ENCODE peak calls at places on chromosomes 3 and 15, in five cellular contexts. A is H9, U is neuronal stem cell, B is H1, C is IMR-90. Z is an unnamed sample.

GRCh38 chr3:42376397-42376798 is 34.0 kb downstream of the LYZL4 start:
- DNase-seq in U (no peak), B (no peak), C (peak), A (no peak), Z (no peak)

GRCh38 chr3:56219894-56220805 is 248.1 kb downstream of the ERC2 start:
- DNase-seq in A (no peak), B (no peak), C (no peak), U (no peak), Z (peak)

GRCh38 chr3:172029425-172030128 is 9.8 kb upstream of the FNDC3B start:
- DNase-seq in C (no peak), B (no peak), U (no peak), A (no peak), Z (no peak)

GRCh38 chr3:184227481-184227935 is 1.9 kb upstream of the VWA5B2 start:
- DNase-seq in U (no peak), A (peak), C (no peak), B (no peak), Z (peak)

GRCh38 chr3:120143676-120144075 is 49.4 kb upstream of the GSK3B start:
- DNase-seq in C (no peak), B (no peak), U (no peak), A (no peak), Z (peak)

GRCh38 chr3:119880966-119881365 is 99.1 kb downstream of the NR1I2 start:
- DNase-seq in B (no peak), C (peak), A (no peak), U (no peak), Z (no peak)

GRCh38 chr15:73904026-73904815 is 22.0 kb upstream of the LOXL1 start:
- DNase-seq in A (no peak), C (no peak), U (no peak), B (no peak), Z (no peak)

GRCh38 chr3:45670995-45671394 is 18.2 kb upstream of the SACM1L start:
- DNase-seq in U (no peak), A (no peak), B (no peak), C (no peak), Z (no peak)

GRCh38 chr15:70701891-70702568 is 61.3 kb downstream of the UACA start:
- DNase-seq in U (no peak), B (no peak), C (peak), A (no peak), Z (peak)

GRCh38 chr15:39946862-39947261 is 12.9 kb downstream of the EIF2AK4 start:
- DNase-seq in A (no peak), C (peak), U (no peak), B (no peak), Z (no peak)

GRCh38 chr3:135125171-135125801 is 330.2 kb downstream of the EPHB1 start:
- DNase-seq in A (no peak), C (peak), B (no peak), U (peak), Z (no peak)

GRCh38 chr3:154954750-154955149 is 125.4 kb upstream of the MME start:
- DNase-seq in U (no peak), A (no peak), B (no peak), C (peak), Z (peak)

GRCh38 chr3:143436231-143436930 is 316.8 kb downstream of the CHST2 start:
- DNase-seq in U (no peak), C (peak), B (no peak), A (no peak), Z (no peak)

GRCh38 chr15:99616129-99616528 is 50.3 kb downstream of the MEF2A start:
- DNase-seq in A (no peak), U (no peak), B (no peak), C (no peak), Z (no peak)

GRCh38 chr3:107212709-107213664 is 164.3 kb upstream of the CCDC54 start:
- DNase-seq in U (no peak), B (no peak), A (no peak), C (peak), Z (no peak)

GRCh38 chr3:43764471-43764870 is 73.7 kb downstream of the ABHD5 start:
- DNase-seq in C (no peak), B (no peak), U (no peak), A (no peak), Z (no peak)

GRCh38 chr3:171878441-171879225 is 35.5 kb downstream of the TMEM212 start:
- DNase-seq in C (peak), B (no peak), U (no peak), A (no peak), Z (peak)

GRCh38 chr3:122576174-122576940 is 1.1 kb upstream of the PARP15 start:
- DNase-seq in B (no peak), U (no peak), C (no peak), A (no peak), Z (no peak)

GRCh38 chr3:177055557-177056290 is 141.6 kb downstream of the TBL1XR1 start:
- DNase-seq in B (no peak), A (no peak), U (no peak), C (no peak), Z (no peak)

GRCh38 chr3:81462921-81463320 is 298.5 kb downstream of the GBE1 start:
- DNase-seq in B (no peak), C (no peak), A (no peak), U (no peak), Z (no peak)

GRCh38 chr3:168024537-168024941 is 71.2 kb downstream of the GOLIM4 start:
- DNase-seq in B (no peak), C (peak), A (no peak), U (no peak), Z (peak)

GRCh38 chr3:122794779-122795673 is at the start of gene SLC49A4:
- DNase-seq in B (peak), C (peak), U (peak), A (peak), Z (peak)

GRCh38 chr3:114480442-114480841 is 186.6 kb downstream of the TIGIT start:
- DNase-seq in U (no peak), A (no peak), B (no peak), C (peak), Z (peak)

GRCh38 chr3:32340039-32340438 is 51.6 kb upstream of the CMTM7 start:
- DNase-seq in A (no peak), U (peak), C (peak), B (no peak), Z (peak)

DNA sequence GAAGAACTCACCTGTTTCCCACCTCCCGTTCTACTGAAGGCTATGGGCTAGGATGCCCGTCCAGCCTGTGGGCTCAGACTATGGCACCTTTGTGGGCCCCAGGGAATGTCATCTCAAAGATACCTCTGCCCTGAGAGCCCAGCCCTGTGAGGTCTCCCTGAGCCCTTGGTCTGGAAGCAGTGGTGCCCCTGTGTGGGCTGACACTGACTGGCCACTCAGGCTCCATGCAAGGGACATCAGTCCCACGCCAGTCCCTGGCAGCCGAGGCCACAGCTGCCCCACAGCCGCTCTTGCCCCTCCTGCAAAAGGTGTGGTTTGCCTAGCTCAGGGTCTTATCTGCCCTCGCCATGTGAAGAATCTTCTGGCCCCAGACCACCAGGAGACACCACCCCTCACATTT is 106.9 kb downstream of the KLF13 start:
- DNase-seq in C (no peak), B (no peak), A (no peak), U (no peak), Z (no peak)
- H4K91ac ChIP-seq in C (peak), B (no peak), A (no peak), U (no peak), Z (no peak)

DNA sequence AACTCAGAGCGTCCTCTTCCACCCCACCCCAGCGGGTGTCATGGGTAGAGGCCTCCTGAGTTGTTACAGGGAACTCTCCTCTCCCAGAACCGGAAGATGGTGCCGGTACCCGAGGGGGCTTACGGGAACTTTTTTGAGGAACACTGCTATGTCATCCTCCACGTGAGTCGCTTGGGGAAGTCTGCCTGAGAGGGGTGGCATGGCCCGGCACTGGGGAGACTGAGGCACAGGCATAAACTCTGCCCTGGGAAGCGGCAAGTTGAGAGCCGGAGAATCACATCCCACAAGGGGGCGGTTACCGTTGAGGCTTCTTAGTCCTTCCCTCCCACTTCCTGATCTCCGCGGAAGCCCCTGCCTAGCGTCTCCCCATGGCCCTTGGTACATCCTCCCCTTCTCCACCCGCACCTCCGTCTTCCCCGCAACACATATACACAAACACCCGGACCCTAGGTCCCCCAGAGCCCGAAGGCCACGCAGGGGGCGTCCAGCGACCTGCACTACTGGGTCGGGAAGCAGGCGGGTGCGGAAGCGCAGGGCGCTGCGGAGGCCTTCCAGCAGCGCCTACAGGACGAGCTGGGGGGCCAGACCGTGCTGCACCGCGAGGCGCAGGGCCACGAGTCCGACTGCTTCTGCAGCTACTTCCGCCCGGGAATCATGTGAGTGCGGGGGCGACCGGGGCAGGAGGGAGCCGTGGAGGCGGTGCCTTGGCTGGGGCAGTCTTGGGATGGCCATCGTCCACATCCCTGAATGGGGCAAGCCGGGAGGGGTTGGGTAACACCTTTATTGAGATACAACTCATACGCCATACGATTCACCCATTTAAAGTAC is 3.4 kb downstream of the VILL start:
- DNase-seq in C (peak), B (no peak), U (peak), A (peak), Z (peak)
- H4K91ac ChIP-seq in C (peak), B (peak), U (no peak), A (no peak), Z (peak)

GRCh38 chr3:151419806-151420205 is 35.3 kb upstream of the P2RY12 start:
- DNase-seq in U (no peak), C (no peak), A (no peak), B (no peak), Z (no peak)

GRCh38 chr3:151412989-151413388 is 28.4 kb upstream of the P2RY12 start:
- DNase-seq in C (no peak), A (peak), U (no peak), B (no peak), Z (no peak)

GRCh38 chr3:151410891-151411559 is 26.5 kb upstream of the P2RY12 start:
- DNase-seq in A (no peak), U (no peak), C (peak), B (no peak), Z (no peak)

GRCh38 chr3:151415289-151415688 is 30.7 kb upstream of the P2RY12 start:
- DNase-seq in C (no peak), A (no peak), B (no peak), U (no peak), Z (no peak)
- H4K91ac ChIP-seq in C (no peak), A (no peak), B (no peak), U (no peak), Z (no peak)

DNA sequence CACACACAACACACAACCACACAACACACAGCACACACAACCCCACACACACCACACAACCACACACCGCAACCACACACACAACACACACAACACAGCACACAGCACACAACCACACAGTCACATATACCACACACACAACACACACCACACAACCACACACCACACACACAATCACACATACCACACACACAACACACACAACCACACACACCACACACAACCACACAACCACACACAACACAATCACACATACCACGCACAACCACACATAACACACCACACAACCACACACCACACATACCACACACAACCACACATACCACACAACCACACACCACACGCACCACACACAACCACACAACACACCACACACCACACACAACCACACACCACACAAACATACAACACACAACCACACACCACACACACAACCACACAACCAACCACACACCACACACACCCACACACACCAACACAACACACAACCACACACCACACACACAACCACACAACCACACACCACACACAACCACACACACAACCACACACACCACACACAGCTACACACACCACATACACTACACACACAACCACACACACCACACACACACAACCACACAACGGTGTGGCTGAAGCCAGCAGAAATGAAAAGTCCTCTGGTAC is 23.6 kb downstream of the CPN2 start:
- DNase-seq in A (no peak), U (no peak), B (no peak), C (peak), Z (no peak)
- H4K91ac ChIP-seq in A (no peak), U (peak), B (peak), C (no peak), Z (no peak)

DNA sequence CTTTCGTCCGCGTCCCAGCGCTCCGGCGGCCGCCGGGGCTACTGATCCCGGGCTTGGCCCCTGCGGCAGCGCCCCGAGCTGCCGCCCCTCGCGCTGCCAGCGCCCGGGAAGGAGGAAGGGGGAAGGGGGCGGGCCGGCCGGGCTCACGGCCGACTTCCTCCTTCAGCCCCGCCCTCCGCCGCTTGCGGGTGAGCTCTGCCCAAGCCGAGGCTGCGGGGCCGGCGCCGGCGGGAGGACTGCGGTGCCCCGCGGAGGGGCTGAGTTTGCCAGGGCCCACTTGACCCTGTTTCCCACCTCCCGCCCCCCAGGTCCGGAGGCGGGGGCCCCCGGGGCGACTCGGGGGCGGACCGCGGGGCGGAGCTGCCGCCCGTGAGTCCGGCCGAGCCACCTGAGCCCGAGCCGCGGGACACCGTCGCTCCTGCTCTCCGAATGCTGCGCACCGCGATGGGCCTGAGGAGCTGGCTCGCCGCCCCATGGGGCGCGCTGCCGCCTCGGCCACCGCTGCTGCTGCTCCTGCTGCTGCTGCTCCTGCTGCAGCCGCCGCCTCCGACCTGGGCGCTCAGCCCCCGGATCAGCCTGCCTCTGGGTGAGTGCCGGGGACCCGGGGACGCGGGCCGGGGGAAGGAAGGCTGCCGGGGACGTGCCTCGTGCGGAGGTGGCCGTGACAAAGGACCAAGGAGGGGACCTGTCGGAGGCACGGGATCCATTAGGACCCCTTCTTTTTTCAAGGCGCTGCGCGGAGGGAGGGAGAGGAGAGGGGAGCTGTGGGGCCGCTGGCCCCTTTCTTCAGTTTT is at the start of gene SEMA4B:
- DNase-seq in B (no peak), C (peak), U (peak), A (peak), Z (peak)
- H4K91ac ChIP-seq in B (peak), C (peak), U (no peak), A (no peak), Z (peak)

GRCh38 chr3:129528589-129529100 is at the start of gene RHO:
- DNase-seq in U (no peak), C (no peak), B (no peak), A (no peak), Z (no peak)

GRCh38 chr3:129525341-129525968 is 3.0 kb upstream of the RHO start:
- DNase-seq in A (no peak), U (no peak), C (peak), B (no peak), Z (peak)

GRCh38 chr3:129527262-129527661 is 1.2 kb upstream of the RHO start:
- DNase-seq in A (no peak), U (no peak), C (no peak), B (no peak), Z (no peak)

GRCh38 chr3:129524081-129524480 is 4.4 kb upstream of the RHO start:
- DNase-seq in U (no peak), C (no peak), B (no peak), A (no peak), Z (peak)

GRCh38 chr3:129526121-129526900 is 2.1 kb upstream of the RHO start:
- DNase-seq in B (no peak), U (no peak), C (peak), A (no peak), Z (peak)
- H4K91ac ChIP-seq in B (no peak), U (no peak), C (no peak), A (no peak), Z (no peak)

DNA sequence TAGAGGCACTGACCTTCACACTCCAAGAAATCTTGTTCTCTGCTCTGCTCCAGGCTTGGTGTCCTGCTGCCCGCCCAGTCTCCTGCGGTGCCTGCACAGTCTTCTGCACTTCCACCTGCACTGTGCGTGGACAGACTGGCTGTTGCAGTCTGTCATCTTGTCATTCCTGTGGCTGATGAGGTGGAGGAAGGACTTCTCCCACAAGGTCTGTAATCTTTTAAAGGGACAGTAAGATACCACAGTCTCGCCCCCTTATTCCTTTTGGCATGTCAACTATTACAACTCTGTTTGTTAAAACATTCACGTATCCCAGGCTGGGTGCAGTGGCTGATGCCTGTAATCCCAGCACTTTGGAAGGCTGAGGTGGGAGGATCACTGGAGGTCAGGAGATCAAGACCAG is 54.1 kb upstream of the IGF2BP2 start:
- DNase-seq in U (no peak), A (no peak), C (no peak), B (no peak), Z (no peak)
- H4K91ac ChIP-seq in U (no peak), A (no peak), C (no peak), B (no peak), Z (no peak)

GRCh38 chr3:13186416-13186815 is 113.2 kb upstream of the IQSEC1 start:
- DNase-seq in B (no peak), C (no peak), A (no peak), U (no peak), Z (no peak)
- H4K91ac ChIP-seq in B (no peak), C (no peak), A (no peak), U (no peak), Z (no peak)

GRCh38 chr15:75961332-75961731 is 50.9 kb downstream of the NRG4 start:
- DNase-seq in U (no peak), C (no peak), B (no peak), A (no peak), Z (no peak)
- H4K91ac ChIP-seq in U (no peak), C (no peak), B (no peak), A (no peak), Z (no peak)

DNA sequence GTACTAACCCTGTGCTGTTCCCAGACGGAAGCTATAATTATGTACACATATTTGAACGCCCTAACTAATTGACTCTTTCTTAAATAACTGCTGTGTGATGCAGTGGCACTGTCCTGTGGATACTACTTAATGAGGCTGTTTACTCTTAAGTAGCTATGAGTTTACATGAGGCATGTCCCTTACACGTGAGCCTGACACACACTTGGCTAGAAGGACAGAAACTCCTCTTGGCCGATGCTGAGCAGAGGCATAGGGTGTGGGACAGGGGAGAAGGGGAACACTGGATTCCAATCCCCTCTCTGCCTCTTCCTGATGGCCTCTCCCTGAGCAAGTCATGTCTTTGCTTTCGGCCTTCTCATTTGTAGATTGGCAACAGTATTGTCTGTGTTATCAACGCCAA is 21.9 kb downstream of the EHD4 start:
- DNase-seq in A (no peak), U (no peak), B (no peak), C (peak), Z (no peak)
- H4K91ac ChIP-seq in A (no peak), U (no peak), B (no peak), C (peak), Z (no peak)

Z was measured in trophoblast cell.